ENCODE peak calls at places on chromosomes 11 and 22, in six cellular contexts. P is heart left ventricle; O is activated CD4-positive, alpha-beta memory T cell treated with anti-CD3 and anti-CD28 coated beads for 36 hours; U is amniotic stem cell; N is lower lobe of right lung; I is GM10248. H is an unnamed sample.

GRCh38 chr22:37930952-37931440 is 22.4 kb downstream of the C22orf23 start:
- DNase-seq in U (no peak), I (no peak), O (no peak), P (no peak), N (no peak), H (no peak)

GRCh38 chr11:46588131-46588530 is 5.7 kb downstream of the AMBRA1 start:
- DNase-seq in U (no peak), P (no peak), I (no peak), N (no peak), O (no peak), H (no peak)

GRCh38 chr11:123313261-123313660 is 116.8 kb upstream of the GRAMD1B start:
- DNase-seq in I (no peak), P (no peak), U (no peak), N (no peak), O (no peak), H (no peak)

GRCh38 chr11:6438979-6439571 is 1.7 kb downstream of the HPX start:
- DNase-seq in O (peak), P (peak), U (no peak), I (no peak), N (no peak), H (peak)

GRCh38 chr11:125091247-125091876 is 20.1 kb downstream of the TMEM218 start:
- DNase-seq in N (peak), U (peak), I (peak), O (no peak), P (no peak), H (peak)

GRCh38 chr11:101195294-101195693 is 65.7 kb upstream of the PGR start:
- DNase-seq in O (no peak), P (no peak), N (no peak), I (no peak), U (no peak), H (no peak)

GRCh38 chr11:91859666-91860065 is 365.0 kb upstream of the FAT3 start:
- DNase-seq in N (no peak), O (no peak), U (no peak), P (no peak), I (no peak), H (no peak)

GRCh38 chr22:17951315-17951714 is 73.0 kb downstream of the MICAL3 start:
- DNase-seq in U (no peak), O (no peak), I (no peak), P (peak), N (no peak), H (peak)

GRCh38 chr22:45756558-45756957 is 84.9 kb downstream of the ATXN10 start:
- DNase-seq in O (no peak), U (no peak), N (no peak), I (no peak), P (no peak), H (no peak)

GRCh38 chr11:22343411-22344032 is 5.3 kb downstream of the SLC17A6 start:
- DNase-seq in P (no peak), N (no peak), O (no peak), U (no peak), I (peak), H (no peak)

GRCh38 chr11:944711-945470 is 19.2 kb downstream of the AP2A2 start:
- DNase-seq in P (no peak), O (no peak), N (no peak), U (no peak), I (no peak), H (no peak)

GRCh38 chr11:34916810-34917780 is 677 bp downstream of the PDHX start:
- DNase-seq in N (no peak), I (no peak), U (no peak), O (no peak), P (no peak), H (no peak)

GRCh38 chr11:119368121-119369034 is 13.1 kb downstream of the USP2 start:
- DNase-seq in U (no peak), O (no peak), I (no peak), P (peak), N (no peak), H (no peak)

GRCh38 chr11:134665571-134666268 is 253.7 kb upstream of the B3GAT1 start:
- DNase-seq in N (no peak), O (no peak), I (no peak), U (no peak), P (no peak), H (no peak)

GRCh38 chr22:46072981-46073682 is 77.2 kb upstream of the PPARA start:
- DNase-seq in N (peak), P (no peak), I (no peak), O (no peak), U (no peak), H (no peak)

GRCh38 chr22:46587492-46588278 is 32.5 kb upstream of the GRAMD4 start:
- DNase-seq in N (peak), I (peak), P (peak), U (no peak), O (peak), H (no peak)

GRCh38 chr11:2377511-2378443 is 667 bp downstream of the CD81 start:
- DNase-seq in P (no peak), N (peak), O (peak), I (peak), U (no peak), H (no peak)

GRCh38 chr11:116563028-116563712 is 209.6 kb downstream of the BUD13 start:
- DNase-seq in P (no peak), O (no peak), N (peak), U (no peak), I (no peak), H (no peak)

H was measured in foreskin melanocyte.